ENCODE peak calls at places on chromosome 16, in ten cellular contexts. P, X, M, J, E, U, Q, N, K and C are unnamed samples.

GRCh38 chr16:71459510-71459909 is 2.5 kb downstream of the ZNF23 start:
- DNase-seq in X (no peak), E (no peak), M (no peak), J (no peak), Q (no peak), K (no peak), P (no peak), U (no peak), N (no peak), C (no peak)

GRCh38 chr16:88073201-88073721 is 122.0 kb downstream of the BANP start:
- DNase-seq in E (no peak), P (no peak), U (no peak), N (peak), M (no peak), Q (no peak), X (no peak), K (no peak), J (no peak), C (no peak)

GRCh38 chr16:22316411-22316811 is 19.2 kb downstream of the POLR3E start:
- DNase-seq in K (no peak), U (no peak), E (no peak), J (no peak), M (no peak), N (peak), X (no peak), Q (no peak), P (no peak), C (no peak)

GRCh38 chr16:53071748-53072301 is 17.0 kb downstream of the CHD9 start:
- DNase-seq in P (peak), M (no peak), E (peak), K (no peak), U (no peak), N (peak), J (peak), X (no peak), Q (no peak), C (peak)

GRCh38 chr16:87877942-87878507 is 8.7 kb upstream of the SLC7A5 start:
- DNase-seq in M (no peak), E (no peak), K (no peak), J (no peak), P (peak), N (no peak), U (no peak), X (no peak), Q (no peak), C (peak)

GRCh38 chr16:30494028-30494427 is 21.5 kb downstream of the ITGAL start:
- DNase-seq in K (no peak), U (no peak), P (no peak), N (no peak), X (no peak), E (no peak), M (no peak), Q (no peak), J (no peak), C (no peak)

GRCh38 chr16:12171206-12171605 is 194.7 kb downstream of the SNX29 start:
- DNase-seq in Q (no peak), J (no peak), U (no peak), M (no peak), P (no peak), K (no peak), X (no peak), E (no peak), N (no peak), C (no peak)

GRCh38 chr16:54873081-54873480 is 57.6 kb upstream of the IRX5 start:
- DNase-seq in P (no peak), N (no peak), K (no peak), U (no peak), M (no peak), J (no peak), E (no peak), X (no peak), Q (no peak), C (no peak)

GRCh38 chr16:89442990-89443726 is 47.2 kb downstream of the ANKRD11 start:
- DNase-seq in J (peak), M (peak), Q (peak), N (no peak), X (peak), U (peak), E (no peak), K (peak), P (no peak), C (no peak)

DNA sequence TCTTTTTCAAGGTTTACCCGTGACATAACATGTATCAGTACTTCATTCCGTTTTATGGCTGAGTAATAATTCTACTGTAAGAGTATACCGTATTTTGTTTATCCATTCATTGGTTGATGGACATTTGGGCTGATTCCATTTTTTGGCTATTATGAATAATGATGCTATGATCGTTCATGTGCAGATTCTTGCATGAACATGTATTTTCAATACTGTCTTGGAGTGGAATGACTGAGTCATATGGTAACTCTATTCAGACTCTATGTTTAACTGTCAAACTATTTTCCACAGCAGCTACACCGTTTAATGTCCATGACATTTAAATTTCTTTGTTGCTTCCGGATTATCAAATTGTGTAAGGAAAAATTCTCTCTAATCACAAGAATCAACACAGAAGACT is 17.9 kb downstream of the BFAR start:
- DNase-seq in X (no peak), K (no peak), Q (no peak), U (no peak), E (no peak), M (no peak), J (no peak), N (no peak), P (no peak), C (no peak)
- TF ChIP-seq CTCF in X (no peak), K (no peak), Q (no peak), U (no peak), E (no peak), M (no peak), J (no peak), N (no peak), P (no peak), C (no peak)

DNA sequence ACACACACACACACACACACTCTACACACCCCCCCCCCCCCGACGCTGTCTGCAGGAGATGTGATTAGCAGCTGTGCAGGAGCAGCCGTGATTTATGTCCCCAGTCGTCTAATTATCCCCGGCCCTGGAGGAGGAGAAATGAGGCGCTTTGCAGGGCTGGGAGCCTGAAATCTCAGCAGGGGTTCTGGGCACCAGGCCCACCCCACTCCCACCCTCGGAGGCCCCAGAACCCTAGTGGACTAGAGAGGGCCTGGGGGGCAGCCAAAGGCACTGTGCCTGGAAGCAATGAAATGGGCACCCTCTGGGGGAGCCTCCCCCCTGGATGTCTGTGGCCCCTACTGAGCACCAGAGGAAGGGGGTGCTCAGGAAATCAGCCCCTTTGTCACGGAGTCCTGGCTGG is 134.2 kb upstream of the CIBAR2 start:
- DNase-seq in N (no peak), P (no peak), Q (no peak), M (no peak), K (no peak), E (no peak), U (no peak), J (no peak), X (no peak), C (no peak)
- H3K4me3 ChIP-seq in N (no peak), P (no peak), Q (no peak), M (no peak), K (no peak), E (no peak), U (no peak), J (no peak), X (no peak), C (no peak)

GRCh38 chr16:57300387-57301125 is 16.1 kb upstream of the PLLP start:
- DNase-seq in J (peak), P (peak), E (peak), U (peak), X (peak), Q (peak), N (peak), M (peak), K (peak), C (peak)

GRCh38 chr16:57299719-57300386 is 15.4 kb upstream of the PLLP start:
- DNase-seq in N (peak), X (peak), U (peak), P (peak), Q (peak), M (peak), E (peak), J (peak), K (peak), C (peak)

GRCh38 chr16:57301126-57301817 is 16.8 kb upstream of the PLLP start:
- DNase-seq in N (no peak), X (no peak), U (no peak), K (no peak), J (no peak), P (no peak), M (no peak), E (no peak), Q (no peak), C (no peak)

GRCh38 chr16:57297856-57298255 is 13.4 kb upstream of the PLLP start:
- DNase-seq in J (no peak), E (no peak), M (no peak), P (peak), X (no peak), N (no peak), K (no peak), U (no peak), Q (no peak), C (peak)

DNA sequence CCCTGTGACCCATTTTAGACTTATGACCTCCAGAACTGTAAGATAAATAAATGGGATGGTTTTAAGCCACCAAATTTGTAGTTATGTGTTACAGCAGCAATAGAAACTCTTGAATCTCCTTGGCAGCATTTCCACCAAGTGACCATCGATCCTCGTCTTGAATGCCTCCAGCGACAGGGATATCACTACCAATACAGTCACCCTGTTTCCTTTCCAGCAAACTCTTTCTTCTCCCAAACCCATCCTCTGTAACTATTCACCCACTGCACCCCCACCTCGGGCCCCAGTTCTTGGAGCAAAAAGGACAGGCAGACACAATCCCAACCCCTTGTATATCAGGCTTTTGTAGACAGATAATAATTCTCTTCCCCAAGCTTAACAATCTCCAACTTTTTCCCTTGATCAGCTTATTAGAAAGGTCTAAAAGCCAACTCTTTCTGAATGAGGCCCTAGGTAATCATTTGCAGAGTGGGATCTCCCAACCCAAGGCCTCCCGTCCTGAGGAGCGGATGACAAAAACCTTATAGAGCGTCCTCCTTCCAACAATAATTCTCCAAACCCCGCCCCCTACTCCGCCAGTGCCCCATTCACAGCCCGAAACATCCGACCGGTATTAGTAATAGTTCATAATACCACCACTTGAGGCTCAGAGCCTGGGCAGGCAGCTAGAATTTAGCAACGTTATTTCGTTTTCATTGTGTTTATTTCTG is 14.7 kb upstream of the PLLP start:
- DNase-seq in K (no peak), J (no peak), Q (peak), X (peak), U (peak), M (no peak), N (no peak), P (no peak), E (peak), C (no peak)
- TF ChIP-seq CTCF in K (no peak), J (peak), Q (peak), X (no peak), U (peak), M (no peak), N (no peak), P (no peak), E (no peak), C (no peak)

DNA sequence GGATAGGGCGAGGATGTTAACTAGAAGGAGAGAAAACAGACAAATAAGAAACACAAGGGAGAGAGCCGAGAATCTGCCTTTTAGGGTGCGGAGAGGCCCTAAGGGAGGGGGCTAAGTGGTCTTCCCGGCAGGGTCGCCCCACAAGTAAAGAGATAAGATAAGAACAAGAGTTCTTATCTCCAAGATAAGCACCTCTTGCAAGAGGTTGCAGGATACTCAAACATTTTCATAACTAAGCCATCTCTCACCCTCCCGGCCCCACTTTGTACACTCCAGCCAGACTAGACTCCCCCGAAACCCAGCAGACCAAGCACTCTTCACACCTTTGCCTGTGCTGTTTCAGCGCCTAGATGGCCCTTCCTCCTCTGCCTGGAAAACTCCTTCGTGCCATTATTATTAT is 14.3 kb downstream of the ZNF319 start:
- DNase-seq in U (no peak), N (no peak), P (no peak), E (no peak), X (no peak), K (no peak), J (no peak), Q (no peak), M (no peak), C (no peak)
- H3K4me3 ChIP-seq in U (no peak), N (peak), P (no peak), E (no peak), X (no peak), K (no peak), J (no peak), Q (no peak), M (no peak), C (no peak)

DNA sequence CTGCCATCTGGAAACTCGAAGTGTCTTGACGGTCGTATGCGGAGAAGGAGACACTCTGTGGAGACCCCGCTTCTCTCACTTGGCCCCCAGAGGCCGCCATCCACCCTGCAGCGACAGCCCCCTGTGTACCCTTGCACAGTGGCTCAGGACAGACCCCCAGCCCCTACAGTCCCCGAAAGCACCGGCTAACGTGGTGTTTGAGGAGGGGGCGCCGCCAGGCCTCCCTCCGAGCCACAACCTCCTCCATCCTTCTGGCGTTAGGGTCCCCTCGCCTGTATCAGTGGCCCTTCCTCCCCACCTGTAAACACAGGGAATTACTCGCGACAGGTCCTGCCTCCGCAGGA is 73.6 kb downstream of the LMF1 start:
- DNase-seq in K (no peak), E (no peak), Q (no peak), X (no peak), U (no peak), J (no peak), P (no peak), M (no peak), N (no peak), C (no peak)
- TF ChIP-seq CTCF in K (no peak), E (no peak), Q (no peak), X (no peak), U (no peak), J (no peak), P (no peak), M (no peak), N (no peak), C (no peak)

DNA sequence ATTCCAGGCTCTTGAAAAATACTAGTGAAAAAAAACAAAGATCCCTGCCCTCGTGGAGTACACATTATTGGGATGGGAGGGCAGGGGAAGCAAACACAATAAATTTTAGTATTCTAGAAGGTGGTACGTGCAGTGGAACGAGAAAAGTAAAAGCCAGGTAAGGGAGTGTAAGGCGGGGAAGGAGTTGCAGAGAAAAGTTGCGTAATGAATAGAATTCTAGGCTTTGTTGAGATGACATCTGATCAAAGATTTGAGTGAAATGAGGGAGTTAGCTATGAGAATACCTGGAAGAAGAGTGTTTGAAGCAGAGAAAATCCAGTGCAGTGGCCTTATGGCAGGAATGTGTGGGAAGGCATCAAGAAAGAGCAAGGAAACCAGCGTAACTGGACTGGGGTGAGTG is 2.1 kb downstream of the CKLF start:
- DNase-seq in P (no peak), U (no peak), Q (no peak), N (no peak), J (no peak), M (no peak), E (no peak), K (no peak), X (no peak), C (no peak)
- H3K4me3 ChIP-seq in P (peak), U (no peak), Q (no peak), N (peak), J (no peak), M (no peak), E (no peak), K (no peak), X (no peak), C (no peak)

GRCh38 chr16:8326234-8326633 is 264.1 kb downstream of the TMEM114 start:
- DNase-seq in X (no peak), M (no peak), U (no peak), J (no peak), N (no peak), Q (no peak), P (no peak), K (no peak), E (no peak), C (no peak)

DNA sequence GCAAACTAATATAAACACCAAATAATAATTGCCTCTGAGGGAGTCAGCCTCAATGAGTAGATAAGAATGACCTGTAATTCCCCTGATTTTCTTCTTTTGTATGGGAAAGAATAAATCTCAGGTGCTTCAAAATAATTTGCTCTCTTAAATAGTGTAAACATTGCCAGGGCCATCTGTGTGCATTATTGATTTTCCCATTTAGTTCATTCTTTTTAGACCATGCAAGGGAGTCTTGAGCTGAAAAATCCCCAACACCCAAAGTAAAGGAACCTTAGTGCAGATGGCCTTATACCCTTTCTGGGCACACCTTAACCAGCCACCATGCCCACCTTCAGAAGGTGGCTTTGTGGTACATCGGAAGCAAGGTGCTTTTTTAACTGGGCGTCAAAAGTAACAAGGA is 267.2 kb downstream of the TMEM114 start:
- DNase-seq in N (no peak), U (no peak), M (no peak), E (no peak), P (no peak), J (no peak), X (no peak), Q (no peak), K (no peak), C (no peak)
- TF ChIP-seq CTCF in N (no peak), U (no peak), M (no peak), E (no peak), P (no peak), J (no peak), X (no peak), Q (no peak), K (no peak), C (no peak)

GRCh38 chr16:65077181-65077580 is 44.7 kb downstream of the CDH11 start:
- DNase-seq in K (no peak), P (no peak), M (no peak), X (no peak), E (no peak), Q (no peak), J (no peak), N (no peak), U (no peak), C (no peak)
- H3K4me3 ChIP-seq in K (no peak), P (no peak), M (no peak), X (no peak), E (no peak), Q (no peak), J (no peak), N (no peak), U (no peak), C (no peak)